ENCODE peak calls at places on chromosomes 13 and 19, in eight cellular contexts. X is psoas muscle; I is effector memory CD4-positive, alpha-beta T cell; N is heart left ventricle; D is tibial artery; E is IMR-90; M is left ventricle myocardium inferior; J is esophagus squamous epithelium. Q is an unnamed sample. For H3K4me1, the result is how much of the 10 kb centered on the place peaks cover.

GRCh38 chr19:44660081-44660480 is 11.2 kb upstream of the CEACAM19 start:
- DNase-seq in X (no peak), I (no peak), N (no peak), D (no peak), E (no peak), M (no peak), J (no peak), Q (no peak)

GRCh38 chr19:21581646-21582045 is 76.2 kb downstream of the ZNF429 start:
- DNase-seq in X (no peak), I (no peak), N (no peak), D (no peak), E (no peak), M (no peak), J (no peak), Q (no peak)

GRCh38 chr13:42354246-42355117 is 82.5 kb downstream of the AKAP11 start:
- DNase-seq in X (no peak), I (peak), N (no peak), D (no peak), E (peak), M (no peak), J (no peak), Q (peak)

GRCh38 chr13:21590231-21590630 is 13.7 kb downstream of the MICU2 start:
- DNase-seq in X (no peak), I (no peak), N (no peak), D (no peak), E (peak), M (no peak), J (no peak), Q (no peak)

GRCh38 chr13:79450110-79450509 is 30.8 kb upstream of the NDFIP2 start:
- DNase-seq in X (no peak), I (no peak), N (no peak), D (no peak), E (no peak), M (no peak), J (no peak), Q (no peak)

GRCh38 chr13:44313674-44314073 is 60.0 kb upstream of the SERP2 start:
- DNase-seq in X (no peak), I (no peak), N (no peak), D (no peak), E (peak), M (no peak), J (no peak), Q (no peak)

GRCh38 chr19:16328824-16329482 is 4.3 kb downstream of the KLF2 start:
- DNase-seq in X (no peak), I (peak), N (peak), D (no peak), E (peak), M (no peak), J (no peak), Q (no peak)

GRCh38 chr19:34328982-34329381 is 36.0 kb upstream of the GPI start:
- DNase-seq in X (no peak), I (no peak), N (no peak), D (no peak), E (no peak), M (no peak), J (no peak), Q (no peak)

GRCh38 chr13:48624016-48624415 is 29.7 kb upstream of the CYSLTR2 start:
- DNase-seq in X (no peak), I (no peak), N (no peak), D (no peak), E (no peak), M (no peak), J (no peak), Q (no peak)

GRCh38 chr19:43763473-43763939 is 8.7 kb upstream of the SMG9 start:
- DNase-seq in X (peak), I (no peak), N (no peak), D (no peak), E (peak), M (no peak), J (no peak), Q (no peak)

GRCh38 chr13:93948523-93948922 is 531.0 kb downstream of the DCT start:
- DNase-seq in X (no peak), I (no peak), N (no peak), D (no peak), E (no peak), M (no peak), J (no peak), Q (no peak)

GRCh38 chr13:39451860-39452301 is 151.1 kb downstream of the LHFPL6 start:
- DNase-seq in X (peak), I (no peak), N (peak), D (peak), E (peak), M (peak), J (no peak), Q (peak)

GRCh38 chr19:32177686-32178085 is 167.7 kb upstream of the ZNF507 start:
- DNase-seq in X (no peak), I (no peak), N (no peak), D (no peak), E (no peak), M (no peak), J (no peak), Q (no peak)

GRCh38 chr13:45289936-45290563 is 50.9 kb downstream of the TPT1 start:
- DNase-seq in X (no peak), I (no peak), N (no peak), D (no peak), E (no peak), M (no peak), J (no peak), Q (peak)

GRCh38 chr13:36069881-36070366 is 61.3 kb downstream of the DCLK1 start:
- DNase-seq in X (no peak), I (no peak), N (no peak), D (no peak), E (no peak), M (no peak), J (no peak), Q (no peak)

GRCh38 chr13:41916173-41916954 is 44.5 kb downstream of the VWA8 start:
- DNase-seq in X (no peak), I (no peak), N (no peak), D (no peak), E (peak), M (no peak), J (no peak), Q (no peak)

GRCh38 chr13:44904982-44905381 is 84.3 kb downstream of the NUFIP1 start:
- DNase-seq in X (peak), I (no peak), N (no peak), D (no peak), E (peak), M (peak), J (no peak), Q (peak)

GRCh38 chr19:19623383-19623782 is 4.6 kb downstream of the LPAR2 start:
- DNase-seq in X (no peak), I (no peak), N (no peak), D (no peak), E (no peak), M (no peak), J (no peak), Q (no peak)

GRCh38 chr13:78806457-78806856 is 147.5 kb upstream of the OBI1 start:
- DNase-seq in X (no peak), I (no peak), N (no peak), D (no peak), E (no peak), M (no peak), J (no peak), Q (no peak)

GRCh38 chr13:94858856-94859811 is 146.8 kb upstream of the SOX21 start:
- DNase-seq in X (peak), I (no peak), N (peak), D (peak), E (peak), M (peak), J (no peak), Q (no peak)

GRCh38 chr19:40974633-40975037 is 16.4 kb upstream of the CYP2B6 start:
- DNase-seq in X (peak), I (peak), N (peak), D (peak), E (peak), M (peak), J (no peak), Q (peak)

GRCh38 chr13:54574791-54575190 is 1546.2 kb downstream of the OLFM4 start:
- DNase-seq in X (no peak), I (no peak), N (no peak), D (no peak), E (no peak), M (no peak), J (no peak), Q (no peak)

GRCh38 chr13:112859817-112860190 is 109.2 kb upstream of the MCF2L start:
- DNase-seq in X (no peak), I (no peak), N (no peak), D (no peak), E (peak), M (no peak), J (no peak), Q (no peak)

GRCh38 chr13:109904218-109904617 is 117.8 kb upstream of the IRS2 start:
- DNase-seq in X (no peak), I (no peak), N (no peak), D (no peak), E (no peak), M (no peak), J (no peak), Q (no peak)

GRCh38 chr19:1151917-1152601 is 22.0 kb downstream of the SBNO2 start:
- DNase-seq in X (peak), I (no peak), N (peak), D (no peak), E (no peak), M (peak), J (no peak), Q (no peak)
- H3K4me1 ChIP-seq in X (under half), I (under half), N (half or more), D (half or more), E (under half), M (half or more), J (half or more), Q (under half)

DNA sequence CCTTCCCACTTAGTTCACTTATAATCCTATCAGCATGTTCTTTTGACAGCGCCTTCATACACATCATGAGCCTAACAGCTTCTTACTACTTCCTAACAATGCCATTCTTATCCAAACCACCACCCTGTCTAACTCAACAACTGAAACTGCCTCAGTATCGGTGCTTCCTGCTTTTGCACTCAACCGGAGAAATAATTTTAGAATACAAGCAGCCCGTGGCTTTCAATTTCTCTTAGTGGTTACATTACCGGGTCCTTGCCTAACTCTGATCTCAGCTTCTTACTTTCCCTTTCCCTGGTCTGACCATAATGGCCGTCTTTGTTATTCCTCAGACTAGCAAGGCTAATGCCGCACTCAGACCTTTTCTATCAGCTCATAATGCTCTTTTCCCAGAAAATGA is 17.0 kb downstream of the ZFP82 start:
- DNase-seq in X (no peak), I (no peak), N (no peak), D (no peak), E (no peak), M (no peak), J (no peak), Q (no peak)
- H3K4me1 ChIP-seq in X (under half), I (under half), N (under half), D (under half), E (under half), M (under half), J (under half), Q (under half)

DNA sequence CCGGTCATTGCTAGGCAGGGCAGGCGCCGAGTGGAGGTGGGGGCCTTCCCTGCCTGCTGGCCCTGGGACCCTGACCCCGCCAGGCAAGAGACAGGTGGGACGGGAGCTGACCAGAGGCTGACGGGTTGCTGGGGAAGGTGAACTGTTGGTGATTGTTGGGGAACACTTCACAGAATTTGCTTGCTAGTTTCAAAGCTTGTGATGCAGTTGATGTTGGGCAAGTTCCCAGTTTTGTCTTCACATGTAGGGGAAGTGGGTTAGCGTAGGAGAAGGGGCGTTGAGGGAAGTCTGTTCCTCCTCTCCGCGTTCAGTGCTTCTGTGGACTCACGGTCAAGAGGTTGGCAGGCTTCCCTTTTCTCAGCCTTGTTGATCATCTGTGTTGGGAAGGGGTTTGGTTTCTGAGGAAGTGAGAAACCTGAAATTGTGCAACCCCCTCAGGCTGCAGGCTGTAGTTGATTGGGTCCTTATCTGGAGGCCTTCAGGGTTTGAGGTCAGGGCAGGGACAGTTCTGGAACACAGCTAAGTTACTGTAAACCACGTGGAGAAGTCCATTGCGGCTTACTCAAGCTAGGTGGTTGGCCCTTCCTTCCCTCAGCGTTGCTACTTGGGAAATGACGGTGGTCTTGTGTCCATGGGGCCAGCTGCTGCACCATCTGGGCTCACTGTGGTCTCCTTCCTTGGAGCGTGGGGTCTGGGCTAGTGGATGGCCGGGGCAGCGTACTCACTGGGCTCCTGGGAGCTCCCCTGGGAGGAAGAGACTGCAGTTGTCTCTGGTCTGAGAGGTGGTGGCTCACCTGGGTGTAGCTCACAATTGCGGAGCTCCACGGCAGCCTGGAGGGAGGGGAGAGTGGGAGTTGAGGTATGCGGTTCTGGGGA is 7.5 kb downstream of the RPS9 start:
- DNase-seq in X (no peak), I (no peak), N (peak), D (no peak), E (peak), M (peak), J (no peak), Q (no peak)
- H3K4me1 ChIP-seq in X (half or more), I (under half), N (half or more), D (under half), E (under half), M (half or more), J (half or more), Q (under half)

GRCh38 chr13:30107126-30107525 is 200.2 kb downstream of the KATNAL1 start:
- DNase-seq in X (no peak), I (no peak), N (no peak), D (no peak), E (no peak), M (no peak), J (no peak), Q (no peak)
- H3K4me1 ChIP-seq in X (under half), I (under half), N (under half), D (under half), E (under half), M (under half), J (under half), Q (under half)